ENCODE peak calls at places on chromosome 7, in nine cellular contexts. One of them, this sample, is unnamed.
A peak's percentile ranks its signal among the peaks of the same experiment; 100 is the strongest.

GRCh38 chr7:44587843-44588711 is 6.0 kb upstream of the TMED4 start:
- DNase-seq in heart right ventricle: peak; percentile 55
- DNase-seq in spleen: no peak
- DNase-seq in lung: peak; percentile 46
- DNase-seq in CD8-positive, alpha-beta memory T cell: peak; percentile 49
- DNase-seq in pancreas: peak; percentile 48
- DNase-seq in H9: no peak
- DNase-seq in fibroblast of lung: peak; percentile 77
- DNase-seq in CD4-positive, alpha-beta memory T cell: peak; percentile 73
- DNase-seq in this sample: no peak

GRCh38 chr7:33190688-33191304 is 61.4 kb downstream of the BBS9 start:
- DNase-seq in heart right ventricle: no peak
- DNase-seq in spleen: no peak
- DNase-seq in lung: no peak
- DNase-seq in CD8-positive, alpha-beta memory T cell: no peak
- DNase-seq in pancreas: no peak
- DNase-seq in H9: no peak
- DNase-seq in fibroblast of lung: no peak
- DNase-seq in CD4-positive, alpha-beta memory T cell: no peak
- DNase-seq in this sample: no peak

GRCh38 chr7:2040201-2040892 is 192.4 kb downstream of the MAD1L1 start:
- DNase-seq in heart right ventricle: no peak
- DNase-seq in spleen: peak; percentile 65
- DNase-seq in lung: no peak
- DNase-seq in CD8-positive, alpha-beta memory T cell: no peak
- DNase-seq in pancreas: no peak
- DNase-seq in H9: no peak
- DNase-seq in fibroblast of lung: no peak
- DNase-seq in CD4-positive, alpha-beta memory T cell: no peak
- DNase-seq in this sample: no peak

GRCh38 chr7:55214707-55215106 is 150.4 kb upstream of the LANCL2 start:
- DNase-seq in heart right ventricle: no peak
- DNase-seq in spleen: no peak
- DNase-seq in lung: no peak
- DNase-seq in CD8-positive, alpha-beta memory T cell: no peak
- DNase-seq in pancreas: no peak
- DNase-seq in H9: no peak
- DNase-seq in fibroblast of lung: peak; percentile 28
- DNase-seq in CD4-positive, alpha-beta memory T cell: no peak
- DNase-seq in this sample: no peak

GRCh38 chr7:23604296-23604640 is 7.1 kb downstream of the CCDC126 start:
- DNase-seq in heart right ventricle: no peak
- DNase-seq in spleen: no peak
- DNase-seq in lung: no peak
- DNase-seq in CD8-positive, alpha-beta memory T cell: no peak
- DNase-seq in pancreas: no peak
- DNase-seq in H9: no peak
- DNase-seq in fibroblast of lung: no peak
- DNase-seq in CD4-positive, alpha-beta memory T cell: no peak
- DNase-seq in this sample: no peak

GRCh38 chr7:35537067-35538023 is 157.6 kb downstream of the HERPUD2 start:
- DNase-seq in heart right ventricle: peak; percentile 75
- DNase-seq in spleen: peak; percentile 93
- DNase-seq in lung: peak; percentile 76
- DNase-seq in CD8-positive, alpha-beta memory T cell: peak; percentile 68
- DNase-seq in pancreas: peak; percentile 58
- DNase-seq in H9: peak; percentile 84
- DNase-seq in fibroblast of lung: peak; percentile 58
- DNase-seq in CD4-positive, alpha-beta memory T cell: peak; percentile 75
- DNase-seq in this sample: peak; percentile 57

GRCh38 chr7:37732253-37732652 is 48.7 kb downstream of the GPR141 start:
- DNase-seq in heart right ventricle: peak; percentile 32
- DNase-seq in spleen: no peak
- DNase-seq in lung: peak; percentile 42
- DNase-seq in CD8-positive, alpha-beta memory T cell: no peak
- DNase-seq in pancreas: no peak
- DNase-seq in H9: peak; percentile 64
- DNase-seq in fibroblast of lung: peak; percentile 24
- DNase-seq in CD4-positive, alpha-beta memory T cell: no peak
- DNase-seq in this sample: no peak

GRCh38 chr7:154795437-154795836 is 207.5 kb downstream of the PAXIP1 start:
- DNase-seq in heart right ventricle: no peak
- DNase-seq in spleen: no peak
- DNase-seq in lung: no peak
- DNase-seq in CD8-positive, alpha-beta memory T cell: no peak
- DNase-seq in pancreas: no peak
- DNase-seq in H9: no peak
- DNase-seq in fibroblast of lung: no peak
- DNase-seq in CD4-positive, alpha-beta memory T cell: no peak
- DNase-seq in this sample: no peak

GRCh38 chr7:23168111-23168885 is 13.6 kb upstream of the NUP42 start:
- DNase-seq in heart right ventricle: no peak
- DNase-seq in spleen: no peak
- DNase-seq in lung: no peak
- DNase-seq in CD8-positive, alpha-beta memory T cell: no peak
- DNase-seq in pancreas: no peak
- DNase-seq in H9: no peak
- DNase-seq in fibroblast of lung: no peak
- DNase-seq in CD4-positive, alpha-beta memory T cell: no peak
- DNase-seq in this sample: no peak

GRCh38 chr7:55561756-55562155 is 10.5 kb downstream of the VOPP1 start:
- DNase-seq in heart right ventricle: no peak
- DNase-seq in spleen: no peak
- DNase-seq in lung: no peak
- DNase-seq in CD8-positive, alpha-beta memory T cell: no peak
- DNase-seq in pancreas: no peak
- DNase-seq in H9: no peak
- DNase-seq in fibroblast of lung: no peak
- DNase-seq in CD4-positive, alpha-beta memory T cell: no peak
- DNase-seq in this sample: no peak

GRCh38 chr7:149060161-149060560 is 30.4 kb downstream of the ZNF786 start:
- DNase-seq in heart right ventricle: no peak
- DNase-seq in spleen: no peak
- DNase-seq in lung: no peak
- DNase-seq in CD8-positive, alpha-beta memory T cell: no peak
- DNase-seq in pancreas: no peak
- DNase-seq in H9: no peak
- DNase-seq in fibroblast of lung: peak; percentile 23
- DNase-seq in CD4-positive, alpha-beta memory T cell: no peak
- DNase-seq in this sample: no peak

GRCh38 chr7:39265912-39266591 is 288.3 kb downstream of the POU6F2 start:
- DNase-seq in heart right ventricle: no peak
- DNase-seq in spleen: no peak
- DNase-seq in lung: no peak
- DNase-seq in CD8-positive, alpha-beta memory T cell: no peak
- DNase-seq in pancreas: no peak
- DNase-seq in H9: no peak
- DNase-seq in fibroblast of lung: no peak
- DNase-seq in CD4-positive, alpha-beta memory T cell: no peak
- DNase-seq in this sample: no peak

GRCh38 chr7:95715274-95715673 is 57.1 kb upstream of the DYNC1I1 start:
- DNase-seq in heart right ventricle: no peak
- DNase-seq in spleen: no peak
- DNase-seq in lung: no peak
- DNase-seq in CD8-positive, alpha-beta memory T cell: no peak
- DNase-seq in pancreas: no peak
- DNase-seq in H9: no peak
- DNase-seq in fibroblast of lung: no peak
- DNase-seq in CD4-positive, alpha-beta memory T cell: no peak
- DNase-seq in this sample: no peak

GRCh38 chr7:65307651-65308299 is 65.9 kb upstream of the ZNF92 start:
- DNase-seq in heart right ventricle: peak; percentile 28
- DNase-seq in spleen: no peak
- DNase-seq in lung: peak; percentile 53
- DNase-seq in CD8-positive, alpha-beta memory T cell: peak; percentile 42
- DNase-seq in pancreas: peak; percentile 24
- DNase-seq in H9: peak; percentile 75
- DNase-seq in fibroblast of lung: peak; percentile 73
- DNase-seq in CD4-positive, alpha-beta memory T cell: peak; percentile 39
- DNase-seq in this sample: peak; percentile 21

DNA sequence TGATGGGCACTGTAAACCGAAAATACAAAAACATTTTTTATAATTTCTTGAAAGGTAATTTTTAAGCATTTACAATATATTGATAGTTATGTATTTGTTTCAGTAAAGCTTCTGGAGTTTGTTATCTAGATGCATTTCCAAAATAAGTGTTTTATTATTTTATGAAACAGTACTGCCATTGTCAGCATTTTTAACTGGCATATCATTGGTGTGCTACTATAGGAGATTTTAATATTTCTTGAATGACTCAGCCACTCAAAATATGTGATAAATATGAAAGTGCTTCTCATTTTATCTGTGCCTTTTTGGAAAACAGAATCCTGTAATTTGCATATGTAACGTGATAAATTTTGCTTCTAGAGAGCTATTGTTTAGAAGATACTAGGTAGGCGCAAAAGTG is 97.9 kb downstream of the ANKIB1 start:
- DNase-seq in heart right ventricle: no peak
- DNase-seq in spleen: no peak
- DNase-seq in lung: no peak
- DNase-seq in CD8-positive, alpha-beta memory T cell: no peak
- DNase-seq in pancreas: no peak
- DNase-seq in H9: no peak
- DNase-seq in fibroblast of lung: no peak
- DNase-seq in CD4-positive, alpha-beta memory T cell: no peak
- DNase-seq in this sample: no peak
- H3K27ac ChIP-seq in heart right ventricle: no peak overlapping the region
- H3K27ac ChIP-seq in spleen: no peak overlapping the region
- H3K27ac ChIP-seq in lung: no peak overlapping the region
- H3K27ac ChIP-seq in CD8-positive, alpha-beta memory T cell: no peak overlapping the region
- H3K27ac ChIP-seq in pancreas: no peak overlapping the region
- H3K27ac ChIP-seq in H9: no peak overlapping the region
- H3K27ac ChIP-seq in fibroblast of lung: no peak overlapping the region
- H3K27ac ChIP-seq in CD4-positive, alpha-beta memory T cell: no peak overlapping the region
- H3K27ac ChIP-seq in this sample: no peak overlapping the region

GRCh38 chr7:108605582-108606173 is 36.0 kb downstream of the DNAJB9 start:
- DNase-seq in heart right ventricle: no peak
- DNase-seq in spleen: no peak
- DNase-seq in lung: no peak
- DNase-seq in CD8-positive, alpha-beta memory T cell: no peak
- DNase-seq in pancreas: no peak
- DNase-seq in H9: no peak
- DNase-seq in fibroblast of lung: peak; percentile 20
- DNase-seq in CD4-positive, alpha-beta memory T cell: no peak
- DNase-seq in this sample: no peak
- H3K4me1 ChIP-seq in heart right ventricle: no peaks in the 10 kb centered on the region
- H3K4me1 ChIP-seq in spleen: no peaks in the 10 kb centered on the region
- H3K4me1 ChIP-seq in lung: no peaks in the 10 kb centered on the region
- H3K4me1 ChIP-seq in CD8-positive, alpha-beta memory T cell: no peaks in the 10 kb centered on the region
- H3K4me1 ChIP-seq in pancreas: no peaks in the 10 kb centered on the region
- H3K4me1 ChIP-seq in H9: no peaks in the 10 kb centered on the region
- H3K4me1 ChIP-seq in fibroblast of lung: no peaks in the 10 kb centered on the region
- H3K4me1 ChIP-seq in CD4-positive, alpha-beta memory T cell: no peaks in the 10 kb centered on the region
- H3K4me1 ChIP-seq in this sample: no peaks in the 10 kb centered on the region

GRCh38 chr7:30503273-30504212 is 1.1 kb downstream of the GGCT start:
- DNase-seq in heart right ventricle: no peak
- DNase-seq in spleen: no peak
- DNase-seq in lung: no peak
- DNase-seq in CD8-positive, alpha-beta memory T cell: no peak
- DNase-seq in pancreas: no peak
- DNase-seq in H9: no peak
- DNase-seq in fibroblast of lung: peak; percentile 9
- DNase-seq in CD4-positive, alpha-beta memory T cell: no peak
- DNase-seq in this sample: no peak

GRCh38 chr7:30505174-30505697 is 607 bp upstream of the GGCT start:
- DNase-seq in heart right ventricle: no peak
- DNase-seq in spleen: no peak
- DNase-seq in lung: no peak
- DNase-seq in CD8-positive, alpha-beta memory T cell: no peak
- DNase-seq in pancreas: no peak
- DNase-seq in H9: no peak
- DNase-seq in fibroblast of lung: no peak
- DNase-seq in CD4-positive, alpha-beta memory T cell: no peak
- DNase-seq in this sample: no peak

GRCh38 chr7:30502470-30503251 is 2.0 kb downstream of the GGCT start:
- DNase-seq in heart right ventricle: no peak
- DNase-seq in spleen: no peak
- DNase-seq in lung: no peak
- DNase-seq in CD8-positive, alpha-beta memory T cell: no peak
- DNase-seq in pancreas: no peak
- DNase-seq in H9: no peak
- DNase-seq in fibroblast of lung: no peak
- DNase-seq in CD4-positive, alpha-beta memory T cell: no peak
- DNase-seq in this sample: no peak

GRCh38 chr7:30501264-30501663 is 3.4 kb downstream of the GGCT start:
- DNase-seq in heart right ventricle: no peak
- DNase-seq in spleen: no peak
- DNase-seq in lung: no peak
- DNase-seq in CD8-positive, alpha-beta memory T cell: no peak
- DNase-seq in pancreas: no peak
- DNase-seq in H9: no peak
- DNase-seq in fibroblast of lung: no peak
- DNase-seq in CD4-positive, alpha-beta memory T cell: no peak
- DNase-seq in this sample: no peak

GRCh38 chr7:30504347-30505173 is at the start of gene GGCT:
- DNase-seq in heart right ventricle: peak; percentile 100
- DNase-seq in spleen: peak; percentile 98
- DNase-seq in lung: peak; percentile 99
- DNase-seq in CD8-positive, alpha-beta memory T cell: peak; percentile 96
- DNase-seq in pancreas: peak; percentile 99
- DNase-seq in H9: peak; percentile 99
- DNase-seq in fibroblast of lung: peak; percentile 98
- DNase-seq in CD4-positive, alpha-beta memory T cell: peak; percentile 97
- DNase-seq in this sample: peak; percentile 98
- H3K27ac ChIP-seq in heart right ventricle: peak within 1 kb of the TSS; percentile 89
- H3K27ac ChIP-seq in spleen: peak within 1 kb of the TSS; percentile 88
- H3K27ac ChIP-seq in lung: peak within 1 kb of the TSS; percentile 73
- H3K27ac ChIP-seq in CD8-positive, alpha-beta memory T cell: peak within 1 kb of the TSS; percentile 66
- H3K27ac ChIP-seq in pancreas: peak within 1 kb of the TSS; percentile 78
- H3K27ac ChIP-seq in H9: no peak within 1 kb of the TSS
- H3K27ac ChIP-seq in fibroblast of lung: peak within 1 kb of the TSS; percentile 70
- H3K27ac ChIP-seq in CD4-positive, alpha-beta memory T cell: peak within 1 kb of the TSS; percentile 72
- H3K27ac ChIP-seq in this sample: peak within 1 kb of the TSS; percentile 82

GRCh38 chr7:130358471-130358870 is 13.9 kb downstream of the CPA5 start:
- DNase-seq in heart right ventricle: no peak
- DNase-seq in spleen: no peak
- DNase-seq in lung: no peak
- DNase-seq in CD8-positive, alpha-beta memory T cell: no peak
- DNase-seq in pancreas: no peak
- DNase-seq in H9: no peak
- DNase-seq in fibroblast of lung: no peak
- DNase-seq in CD4-positive, alpha-beta memory T cell: no peak
- DNase-seq in this sample: no peak

GRCh38 chr7:130359276-130359857 is 14.8 kb downstream of the CPA5 start:
- DNase-seq in heart right ventricle: no peak
- DNase-seq in spleen: no peak
- DNase-seq in lung: no peak
- DNase-seq in CD8-positive, alpha-beta memory T cell: no peak
- DNase-seq in pancreas: no peak
- DNase-seq in H9: no peak
- DNase-seq in fibroblast of lung: no peak
- DNase-seq in CD4-positive, alpha-beta memory T cell: no peak
- DNase-seq in this sample: no peak

GRCh38 chr7:130360518-130360917 is 15.9 kb downstream of the CPA5 start:
- DNase-seq in heart right ventricle: no peak
- DNase-seq in spleen: no peak
- DNase-seq in lung: no peak
- DNase-seq in CD8-positive, alpha-beta memory T cell: no peak
- DNase-seq in pancreas: no peak
- DNase-seq in H9: no peak
- DNase-seq in fibroblast of lung: no peak
- DNase-seq in CD4-positive, alpha-beta memory T cell: no peak
- DNase-seq in this sample: no peak

GRCh38 chr7:130356121-130356759 is 11.6 kb downstream of the CPA5 start:
- DNase-seq in heart right ventricle: peak; percentile 68
- DNase-seq in spleen: no peak
- DNase-seq in lung: no peak
- DNase-seq in CD8-positive, alpha-beta memory T cell: no peak
- DNase-seq in pancreas: no peak
- DNase-seq in H9: peak; percentile 76
- DNase-seq in fibroblast of lung: peak; percentile 93
- DNase-seq in CD4-positive, alpha-beta memory T cell: no peak
- DNase-seq in this sample: peak; percentile 64

GRCh38 chr7:130356760-130357611 is 12.4 kb downstream of the CPA5 start:
- DNase-seq in heart right ventricle: no peak
- DNase-seq in spleen: no peak
- DNase-seq in lung: no peak
- DNase-seq in CD8-positive, alpha-beta memory T cell: no peak
- DNase-seq in pancreas: no peak
- DNase-seq in H9: no peak
- DNase-seq in fibroblast of lung: peak; percentile 85
- DNase-seq in CD4-positive, alpha-beta memory T cell: no peak
- DNase-seq in this sample: no peak
- H3K4me1 ChIP-seq in heart right ventricle: peaks cover 15% of the 10 kb centered on the region
- H3K4me1 ChIP-seq in spleen: peaks cover 3% of the 10 kb centered on the region
- H3K4me1 ChIP-seq in lung: peaks cover 6% of the 10 kb centered on the region
- H3K4me1 ChIP-seq in CD8-positive, alpha-beta memory T cell: no peaks in the 10 kb centered on the region
- H3K4me1 ChIP-seq in pancreas: no peaks in the 10 kb centered on the region
- H3K4me1 ChIP-seq in H9: peaks cover 10% of the 10 kb centered on the region
- H3K4me1 ChIP-seq in fibroblast of lung: peaks cover 24% of the 10 kb centered on the region
- H3K4me1 ChIP-seq in CD4-positive, alpha-beta memory T cell: no peaks in the 10 kb centered on the region
- H3K4me1 ChIP-seq in this sample: peaks cover 16% of the 10 kb centered on the region

This sample was measured in ovary.